ENCODE peak calls at places on chromosomes 3 and 15, in eight cellular contexts. B is hypothalamus; P is HAP-1; T is GM13976; H is Right ventricle myocardium superior; E is tibial artery; A is effector memory CD4-positive, alpha-beta T cell; V is T follicular helper cell. X is an unnamed sample.

GRCh38 chr3:114848643-114849350 is 298.3 kb downstream of the ZBTB20 start:
- DNase-seq in A (no peak), V (no peak), H (no peak), T (no peak), E (no peak), B (no peak), P (no peak), X (no peak)

GRCh38 chr3:41679412-41679811 is 282.5 kb downstream of the ULK4 start:
- DNase-seq in B (no peak), H (no peak), T (no peak), E (no peak), A (no peak), V (no peak), P (no peak), X (no peak)

GRCh38 chr15:95825672-95826387 is 504.7 kb upstream of the NR2F2 start:
- DNase-seq in E (no peak), P (no peak), V (no peak), B (no peak), A (no peak), H (no peak), T (no peak), X (no peak)

GRCh38 chr3:42755681-42756578 is 17.1 kb downstream of the CCDC13 start:
- DNase-seq in H (no peak), T (no peak), E (peak; percentile 16), V (no peak), B (no peak), A (no peak), P (peak; percentile 64), X (no peak)

GRCh38 chr3:16059081-16059537 is 115.4 kb upstream of the GALNT15 start:
- DNase-seq in P (no peak), H (no peak), T (no peak), E (no peak), V (no peak), A (no peak), B (no peak), X (no peak)

GRCh38 chr3:54578417-54578816 is 349.4 kb downstream of the LRTM1 start:
- DNase-seq in H (no peak), T (no peak), B (no peak), A (no peak), P (no peak), E (peak; percentile 23), V (no peak), X (no peak)

GRCh38 chr15:39411102-39411989 is 169.5 kb upstream of the THBS1 start:
- DNase-seq in T (peak; percentile 50), E (no peak), A (no peak), P (no peak), B (no peak), H (no peak), V (no peak), X (no peak)

GRCh38 chr15:73924258-73924921 is 1.9 kb upstream of the LOXL1 start:
- DNase-seq in P (no peak), A (no peak), V (no peak), B (no peak), H (peak; percentile 59), T (no peak), E (peak; percentile 47), X (no peak)

GRCh38 chr3:115040673-115041286 is 106.3 kb downstream of the ZBTB20 start:
- DNase-seq in V (peak; percentile 21), T (peak; percentile 32), P (peak; percentile 54), A (peak; percentile 18), H (no peak), E (peak; percentile 31), B (no peak), X (no peak)

GRCh38 chr3:27722957-27723802 is 1.1 kb upstream of the EOMES start:
- DNase-seq in V (no peak), T (no peak), A (no peak), H (no peak), P (no peak), B (no peak), E (no peak), X (no peak)

GRCh38 chr3:154421067-154421466 is 8.9 kb downstream of the GPR149 start:
- DNase-seq in A (no peak), T (no peak), E (no peak), H (no peak), P (peak; percentile 68), V (no peak), B (no peak), X (no peak)

GRCh38 chr3:125110876-125111480 is 55.2 kb upstream of the HEG1 start:
- DNase-seq in E (no peak), T (no peak), V (no peak), B (no peak), P (no peak), H (no peak), A (no peak), X (no peak)

GRCh38 chr3:88150371-88150770 is 612 bp downstream of the C3orf38 start:
- DNase-seq in P (no peak), B (no peak), T (peak; percentile 64), V (peak; percentile 4), E (no peak), H (no peak), A (peak; percentile 17), X (no peak)

GRCh38 chr3:108060331-108060730 is 30.5 kb downstream of the CD47 start:
- DNase-seq in H (no peak), T (no peak), E (no peak), B (no peak), A (no peak), P (no peak), V (no peak), X (no peak)

GRCh38 chr3:66989241-66989640 is 8.9 kb upstream of the KBTBD8 start:
- DNase-seq in T (no peak), A (no peak), E (no peak), V (no peak), P (peak; percentile 9), B (no peak), H (no peak), X (no peak)

GRCh38 chr3:74651239-74651638 is 36.8 kb upstream of the CNTN3 start:
- DNase-seq in V (no peak), T (no peak), P (no peak), H (no peak), B (no peak), E (no peak), A (no peak), X (no peak)

GRCh38 chr15:58510715-58511465 is 79.1 kb downstream of the LIPC start:
- DNase-seq in P (no peak), A (no peak), V (no peak), E (no peak), H (no peak), B (no peak), T (no peak), X (no peak)

GRCh38 chr3:25962255-25962654 is 172.4 kb downstream of the OXSM start:
- DNase-seq in E (no peak), P (no peak), T (no peak), B (no peak), H (no peak), A (no peak), V (no peak), X (no peak)

GRCh38 chr15:76467136-76467535 is 130.6 kb downstream of the ISL2 start:
- DNase-seq in A (no peak), E (no peak), P (no peak), T (no peak), B (no peak), H (no peak), V (no peak), X (no peak)

GRCh38 chr3:50674349-50675178 is at the start of gene DOCK3:
- DNase-seq in E (peak; percentile 42), T (peak; percentile 85), H (peak; percentile 79), V (peak; percentile 48), P (peak; percentile 67), A (peak; percentile 37), B (peak; percentile 41), X (no peak)

GRCh38 chr3:119403201-119403600 is 60.2 kb downstream of the TMEM39A start:
- DNase-seq in P (no peak), A (no peak), V (no peak), T (no peak), B (no peak), H (no peak), E (no peak), X (no peak)